ENCODE peak calls at places on chromosomes 11 and 22, in five cellular contexts. Q, K, U, M and L are unnamed samples.

GRCh38 chr11:65479184-65480145 is 19.4 kb upstream of the MALAT1 start:
- DNase-seq in M (no peak), Q (peak), U (peak), K (peak), L (no peak)

GRCh38 chr11:92227233-92227593 is 2.6 kb downstream of the FAT3 start:
- DNase-seq in M (no peak), U (no peak), K (no peak), Q (peak), L (no peak)

GRCh38 chr11:6474806-6475500 is 1.2 kb upstream of the TRIM3 start:
- DNase-seq in U (no peak), Q (peak), K (no peak), M (no peak), L (no peak)

GRCh38 chr11:79273781-79274180 is 167.0 kb downstream of the TENM4 start:
- DNase-seq in M (no peak), Q (no peak), K (no peak), U (no peak), L (no peak)

GRCh38 chr11:115462004-115462541 is 42.1 kb downstream of the CADM1 start:
- DNase-seq in K (no peak), Q (no peak), M (no peak), U (peak), L (no peak)

GRCh38 chr11:103798029-103798428 is 238.4 kb upstream of the DDI1 start:
- DNase-seq in U (peak), M (no peak), K (peak), Q (peak), L (peak)

GRCh38 chr11:36409152-36409713 is 100.8 kb downstream of the TRAF6 start:
- DNase-seq in K (peak), U (no peak), Q (no peak), M (no peak), L (peak)

GRCh38 chr11:74636633-74637184 is 44.3 kb downstream of the POLD3 start:
- DNase-seq in Q (peak), M (no peak), U (no peak), K (peak), L (peak)

GRCh38 chr11:13348305-13348704 is 70.7 kb downstream of the BMAL1 start:
- DNase-seq in U (no peak), Q (no peak), M (no peak), K (no peak), L (no peak)

GRCh38 chr11:97909544-97910394 is 1111.0 kb upstream of the CNTN5 start:
- DNase-seq in U (no peak), M (no peak), K (peak), Q (no peak), L (no peak)

GRCh38 chr11:75509201-75509600 is 16.5 kb downstream of the GDPD5 start:
- DNase-seq in U (no peak), K (no peak), M (no peak), Q (no peak), L (no peak)

GRCh38 chr11:2874963-2875362 is 10.6 kb downstream of the CDKN1C start:
- DNase-seq in U (no peak), Q (no peak), M (no peak), K (no peak), L (no peak)

GRCh38 chr11:109208116-109208515 is 213.9 kb upstream of the C11orf87 start:
- DNase-seq in Q (no peak), K (no peak), M (no peak), U (no peak), L (no peak)

GRCh38 chr11:68181719-68182451 is 31.2 kb downstream of the KMT5B start:
- DNase-seq in K (no peak), U (no peak), Q (no peak), M (no peak), L (no peak)

GRCh38 chr11:126345759-126346585 is 9.5 kb upstream of the ST3GAL4 start:
- DNase-seq in M (no peak), K (peak), Q (peak), U (peak), L (peak)

GRCh38 chr11:120142072-120142423 is 4.1 kb upstream of the TRIM29 start:
- DNase-seq in M (no peak), K (no peak), Q (no peak), U (no peak), L (no peak)

GRCh38 chr22:36366291-36366708 is 21.5 kb downstream of the MYH9 start:
- DNase-seq in Q (peak), U (no peak), M (no peak), K (peak), L (no peak)

GRCh38 chr11:92696076-92696475 is 273.4 kb upstream of the MTNR1B start:
- DNase-seq in M (no peak), K (no peak), Q (no peak), U (no peak), L (no peak)

GRCh38 chr11:87331273-87331672 is 293.5 kb downstream of the TMEM135 start:
- DNase-seq in U (no peak), Q (no peak), K (no peak), M (no peak), L (no peak)

GRCh38 chr11:75560644-75561043 is 1.4 kb upstream of the SERPINH1 start:
- DNase-seq in Q (peak), U (no peak), K (no peak), M (no peak), L (no peak)

GRCh38 chr22:49647346-49648026 is 180.2 kb downstream of the BRD1 start:
- DNase-seq in K (no peak), M (no peak), U (no peak), Q (no peak), L (no peak)

GRCh38 chr11:9438611-9439010 is 22.2 kb upstream of the ZNF143 start:
- DNase-seq in U (no peak), K (no peak), Q (no peak), M (no peak), L (no peak)

GRCh38 chr11:2450321-2451041 is 5.7 kb downstream of the KCNQ1 start:
- DNase-seq in K (no peak), U (no peak), Q (no peak), M (peak), L (no peak)

GRCh38 chr11:33542921-33543320 is 157.7 kb downstream of the C11orf91 start:
- DNase-seq in Q (peak), U (peak), M (no peak), K (peak), L (no peak)

GRCh38 chr11:47184711-47185304 is 1.4 kb downstream of the PACSIN3 start:
- DNase-seq in K (peak), Q (peak), U (peak), M (peak), L (no peak)

GRCh38 chr11:134932761-134933160 is 520.7 kb upstream of the B3GAT1 start:
- DNase-seq in Q (no peak), M (no peak), K (no peak), U (no peak), L (no peak)

GRCh38 chr11:111299111-111300026 is 1.0 kb downstream of the POU2AF3 start:
- DNase-seq in Q (peak), U (peak), M (no peak), K (peak), L (no peak)

GRCh38 chr11:71215372-71215965 is 36.9 kb downstream of the SHANK2 start:
- DNase-seq in U (no peak), Q (no peak), K (no peak), M (no peak), L (no peak)

GRCh38 chr11:130785376-130786110 is 130.7 kb downstream of the SNX19 start:
- DNase-seq in M (no peak), Q (no peak), U (no peak), K (peak), L (no peak)

GRCh38 chr11:97742717-97743116 is 1278.0 kb upstream of the CNTN5 start:
- DNase-seq in K (no peak), M (no peak), Q (no peak), U (no peak), L (no peak)

GRCh38 chr11:69969890-69970784 is 108.0 kb upstream of the ANO1 start:
- DNase-seq in M (no peak), K (no peak), Q (no peak), U (no peak), L (no peak)

GRCh38 chr11:7484645-7485044 is 661 bp upstream of the OLFML1 start:
- DNase-seq in M (no peak), Q (no peak), K (no peak), U (no peak), L (no peak)

GRCh38 chr22:43005106-43005505 is 9.8 kb downstream of the PACSIN2 start:
- DNase-seq in M (no peak), K (no peak), U (no peak), Q (peak), L (no peak)